ENCODE peak calls at places on chromosomes 7 and 10, in seven cellular contexts. R is stimulated activated CD4-positive, alpha-beta T cell treated with anti-CD3 and anti-CD28 coated beads, TNF-alpha, amount 100 ng/mL, for 1 hour; G is lower leg skin; I is posterior vena cava; K is Right ventricle myocardium superior; B is activated CD8-positive, alpha-beta memory T cell treated with anti-CD3 and anti-CD28 coated beads, Interleukin-2, amount 10 ng/mL, durations not matched to agents 7 days and 5 days; Z is hepatocyte. O is an unnamed sample.

GRCh38 chr7:42671627-42672026 is 240.2 kb downstream of the C7orf25 start:
- DNase-seq in B (no peak), Z (no peak), K (no peak), G (no peak), R (no peak), I (no peak), O (no peak)

GRCh38 chr7:75696263-75697037 is 42.3 kb downstream of the HIP1 start:
- DNase-seq in I (peak), Z (no peak), R (no peak), G (no peak), B (no peak), K (no peak), O (no peak)

GRCh38 chr10:63114031-63114814 is 18.9 kb upstream of the NRBF2 start:
- DNase-seq in B (no peak), Z (peak), I (peak), G (peak), K (peak), R (no peak), O (peak)

GRCh38 chr7:136677456-136678365 is 190.7 kb upstream of the CHRM2 start:
- DNase-seq in Z (no peak), G (no peak), K (no peak), I (no peak), R (no peak), B (no peak), O (no peak)

GRCh38 chr10:105974803-105975456 is 1189.6 kb downstream of the SORCS1 start:
- DNase-seq in Z (peak), R (no peak), K (peak), I (no peak), G (no peak), B (no peak), O (no peak)

GRCh38 chr7:84714765-84715164 is 472.1 kb downstream of the SEMA3D start:
- DNase-seq in Z (no peak), B (no peak), I (no peak), R (no peak), K (no peak), G (no peak), O (no peak)

GRCh38 chr10:4141471-4141870 is 356.5 kb upstream of the KLF6 start:
- DNase-seq in K (no peak), B (no peak), I (no peak), R (no peak), Z (no peak), G (no peak), O (no peak)

GRCh38 chr7:30928254-30928872 is 16.7 kb downstream of the AQP1 start:
- DNase-seq in I (peak), Z (peak), R (no peak), K (no peak), G (no peak), B (peak), O (no peak)

GRCh38 chr10:95096143-95096542 is 26.8 kb upstream of the CYP2C8 start:
- DNase-seq in K (no peak), Z (no peak), G (no peak), B (no peak), I (no peak), R (no peak), O (no peak)

GRCh38 chr7:6589829-6590644 is at the start of gene INTS15:
- DNase-seq in B (peak), G (peak), Z (peak), I (peak), R (peak), K (peak), O (peak)

GRCh38 chr10:2392145-2392812 is 655.0 kb upstream of the ADARB2 start:
- DNase-seq in R (no peak), B (no peak), G (no peak), K (no peak), Z (peak), I (no peak), O (no peak)

GRCh38 chr10:69901623-69902505 is 100.2 kb downstream of the COL13A1 start:
- DNase-seq in G (no peak), I (no peak), R (no peak), Z (peak), B (no peak), K (no peak), O (no peak)

GRCh38 chr7:1720325-1720724 is 50.2 kb downstream of the ELFN1 start:
- DNase-seq in K (no peak), Z (no peak), G (no peak), I (no peak), R (no peak), B (no peak), O (no peak)

GRCh38 chr10:7015457-7015856 is 395.4 kb downstream of the SFMBT2 start:
- DNase-seq in Z (no peak), G (no peak), R (no peak), I (no peak), K (no peak), B (no peak), O (no peak)

GRCh38 chr7:137772748-137773147 is 74.0 kb downstream of the DGKI start:
- DNase-seq in G (no peak), B (no peak), Z (no peak), I (no peak), R (no peak), K (no peak), O (no peak)

GRCh38 chr7:88090671-88091070 is 129.2 kb downstream of the SRI start:
- DNase-seq in I (no peak), Z (no peak), R (no peak), B (peak), K (no peak), G (no peak), O (no peak)

O was measured in left ventricle myocardium inferior.